ENCODE peak calls at places on chromosome 22, in seven cellular contexts. One of them, this sample, is unnamed.
A peak's percentile ranks its signal among the peaks of the same experiment; 100 is the strongest.

GRCh38 chr22:38460367-38460952 is 5.5 kb upstream of the KCNJ4 start:
- DNase-seq in colonic mucosa: no peak
- DNase-seq in tibial artery: no peak
- DNase-seq in HCT116: no peak
- DNase-seq in SJSA1: no peak
- DNase-seq in mammary epithelial cell: no peak
- DNase-seq in RWPE1: no peak
- DNase-seq in this sample: no peak

GRCh38 chr22:49565516-49565855 is 262.2 kb downstream of the BRD1 start:
- DNase-seq in colonic mucosa: no peak
- DNase-seq in tibial artery: no peak
- DNase-seq in HCT116: no peak
- DNase-seq in SJSA1: no peak
- DNase-seq in mammary epithelial cell: no peak
- DNase-seq in RWPE1: no peak
- DNase-seq in this sample: no peak

GRCh38 chr22:19359554-19360299 is 68.2 kb upstream of the CLTCL1 start:
- DNase-seq in colonic mucosa: no peak
- DNase-seq in tibial artery: no peak
- DNase-seq in HCT116: no peak
- DNase-seq in SJSA1: no peak
- DNase-seq in mammary epithelial cell: no peak
- DNase-seq in RWPE1: no peak
- DNase-seq in this sample: no peak

GRCh38 chr22:30423296-30423958 is 2.1 kb upstream of the MTFP1 start:
- DNase-seq in colonic mucosa: no peak
- DNase-seq in tibial artery: peak; percentile 83
- DNase-seq in HCT116: no peak
- DNase-seq in SJSA1: no peak
- DNase-seq in mammary epithelial cell: peak; percentile 80
- DNase-seq in RWPE1: peak; percentile 34
- DNase-seq in this sample: no peak

GRCh38 chr22:22526125-22526912 is 6.2 kb upstream of the ZNF280A start:
- DNase-seq in colonic mucosa: no peak
- DNase-seq in tibial artery: no peak
- DNase-seq in HCT116: no peak
- DNase-seq in SJSA1: no peak
- DNase-seq in mammary epithelial cell: no peak
- DNase-seq in RWPE1: no peak
- DNase-seq in this sample: no peak

GRCh38 chr22:37898441-37899181 is 7.5 kb upstream of the MICALL1 start:
- DNase-seq in colonic mucosa: no peak
- DNase-seq in tibial artery: no peak
- DNase-seq in HCT116: no peak
- DNase-seq in SJSA1: peak; percentile 55
- DNase-seq in mammary epithelial cell: peak; percentile 95
- DNase-seq in RWPE1: peak; percentile 61
- DNase-seq in this sample: peak; percentile 21

GRCh38 chr22:21902296-21903087 is 35.0 kb upstream of the MAPK1 start:
- DNase-seq in colonic mucosa: no peak
- DNase-seq in tibial artery: no peak
- DNase-seq in HCT116: no peak
- DNase-seq in SJSA1: no peak
- DNase-seq in mammary epithelial cell: no peak
- DNase-seq in RWPE1: no peak
- DNase-seq in this sample: no peak

GRCh38 chr22:19868773-19869471 is 14.2 kb upstream of the GNB1L start:
- DNase-seq in colonic mucosa: peak; percentile 67
- DNase-seq in tibial artery: peak; percentile 62
- DNase-seq in HCT116: no peak
- DNase-seq in SJSA1: no peak
- DNase-seq in mammary epithelial cell: peak; percentile 70
- DNase-seq in RWPE1: no peak
- DNase-seq in this sample: peak; percentile 45

GRCh38 chr22:26777402-26777801 is 120.0 kb downstream of the MIAT start:
- DNase-seq in colonic mucosa: no peak
- DNase-seq in tibial artery: no peak
- DNase-seq in HCT116: no peak
- DNase-seq in SJSA1: peak; percentile 80
- DNase-seq in mammary epithelial cell: no peak
- DNase-seq in RWPE1: no peak
- DNase-seq in this sample: no peak

GRCh38 chr22:30602049-30602448 is 4.9 kb upstream of the TCN2 start:
- DNase-seq in colonic mucosa: peak; percentile 32
- DNase-seq in tibial artery: no peak
- DNase-seq in HCT116: peak; percentile 53
- DNase-seq in SJSA1: no peak
- DNase-seq in mammary epithelial cell: peak; percentile 41
- DNase-seq in RWPE1: no peak
- DNase-seq in this sample: no peak

GRCh38 chr22:19718255-19719054 is 4.2 kb downstream of the SEPTIN5 start:
- DNase-seq in colonic mucosa: no peak
- DNase-seq in tibial artery: no peak
- DNase-seq in HCT116: no peak
- DNase-seq in SJSA1: no peak
- DNase-seq in mammary epithelial cell: no peak
- DNase-seq in RWPE1: no peak
- DNase-seq in this sample: no peak

GRCh38 chr22:36280379-36280778 is 27.4 kb downstream of the APOL1 start:
- DNase-seq in colonic mucosa: no peak
- DNase-seq in tibial artery: peak; percentile 65
- DNase-seq in HCT116: no peak
- DNase-seq in SJSA1: no peak
- DNase-seq in mammary epithelial cell: no peak
- DNase-seq in RWPE1: no peak
- DNase-seq in this sample: no peak

GRCh38 chr22:36274547-36274946 is 21.6 kb downstream of the APOL1 start:
- DNase-seq in colonic mucosa: no peak
- DNase-seq in tibial artery: no peak
- DNase-seq in HCT116: no peak
- DNase-seq in SJSA1: no peak
- DNase-seq in mammary epithelial cell: no peak
- DNase-seq in RWPE1: no peak
- DNase-seq in this sample: no peak

GRCh38 chr22:36279219-36279666 is 26.3 kb downstream of the APOL1 start:
- DNase-seq in colonic mucosa: no peak
- DNase-seq in tibial artery: no peak
- DNase-seq in HCT116: no peak
- DNase-seq in SJSA1: no peak
- DNase-seq in mammary epithelial cell: no peak
- DNase-seq in RWPE1: no peak
- DNase-seq in this sample: no peak

GRCh38 chr22:36281726-36282077 is 28.8 kb downstream of the APOL1 start:
- DNase-seq in colonic mucosa: no peak
- DNase-seq in tibial artery: peak; percentile 65
- DNase-seq in HCT116: no peak
- DNase-seq in SJSA1: no peak
- DNase-seq in mammary epithelial cell: no peak
- DNase-seq in RWPE1: no peak
- DNase-seq in this sample: no peak

DNA sequence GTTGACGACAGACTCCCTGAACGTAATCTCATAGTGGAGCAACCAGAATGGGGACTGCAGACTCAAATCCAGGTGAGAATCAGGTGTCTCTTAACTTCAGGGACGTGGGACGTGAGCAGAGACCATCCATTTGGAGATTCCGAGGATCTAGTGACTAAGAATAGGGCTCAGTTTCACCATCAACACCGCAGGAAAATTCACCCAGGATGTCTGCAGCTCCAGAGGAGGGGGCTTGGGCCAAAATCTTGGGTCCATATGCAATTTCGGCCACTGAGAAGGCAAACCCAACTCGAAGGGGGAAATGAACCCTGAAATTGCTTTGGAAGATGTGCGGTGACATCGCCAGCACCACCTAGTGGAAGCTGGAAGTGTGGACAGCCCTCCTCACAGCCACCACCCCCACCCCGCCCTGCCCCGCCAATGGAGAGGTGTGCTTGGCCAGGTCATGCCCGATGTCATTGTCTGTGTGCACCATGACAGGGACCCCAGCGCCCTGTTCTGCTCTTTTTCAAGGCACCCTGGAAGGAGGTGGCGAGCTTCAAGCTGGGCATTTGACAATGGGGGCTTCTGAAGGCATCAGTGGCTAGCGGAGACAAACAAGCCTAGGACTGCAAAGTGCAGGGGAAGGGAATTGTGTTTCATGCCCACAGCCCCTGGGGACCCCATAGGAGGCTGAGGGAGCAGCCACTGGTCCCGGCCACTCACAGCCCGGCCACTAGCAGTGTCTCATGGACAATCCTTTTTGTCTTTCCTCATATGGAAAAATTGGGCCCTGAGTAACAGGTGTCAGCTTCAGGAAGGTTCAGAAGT is 24.8 kb downstream of the APOL1 start:
- DNase-seq in colonic mucosa: peak; percentile 63
- DNase-seq in tibial artery: peak; percentile 77
- DNase-seq in HCT116: peak; percentile 40
- DNase-seq in SJSA1: peak; percentile 62
- DNase-seq in mammary epithelial cell: peak; percentile 39
- DNase-seq in RWPE1: peak; percentile 64
- DNase-seq in this sample: no peak
- H3K27ac ChIP-seq in colonic mucosa: no peak overlapping the region
- H3K27ac ChIP-seq in tibial artery: peak overlapping the region; percentile 11
- H3K27ac ChIP-seq in HCT116: no peak overlapping the region
- H3K27ac ChIP-seq in SJSA1: no peak overlapping the region
- H3K27ac ChIP-seq in mammary epithelial cell: no peak overlapping the region
- H3K27ac ChIP-seq in RWPE1: peak overlapping the region; percentile 51
- H3K27ac ChIP-seq in this sample: no peak overlapping the region

DNA sequence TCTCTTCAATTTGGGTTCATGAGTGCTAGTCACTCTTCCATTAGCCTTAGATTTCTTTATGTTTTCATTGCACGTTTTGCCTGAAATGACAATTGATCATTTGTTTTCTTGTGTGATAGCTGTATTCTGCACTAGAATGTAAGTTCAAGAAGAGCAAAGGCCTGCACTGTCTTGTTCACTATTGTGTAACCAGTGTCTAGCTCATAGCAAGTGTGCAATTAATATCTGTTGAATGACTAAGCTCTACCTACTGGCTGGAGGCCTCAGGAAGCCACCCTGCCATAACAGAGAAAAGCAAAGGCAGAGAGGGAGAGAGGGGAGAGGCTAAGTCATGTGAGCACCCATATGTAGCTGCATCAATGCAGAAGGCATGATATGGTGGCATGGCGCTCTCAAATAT is 292.8 kb upstream of the SYN3 start:
- DNase-seq in colonic mucosa: no peak
- DNase-seq in tibial artery: no peak
- DNase-seq in HCT116: no peak
- DNase-seq in SJSA1: no peak
- DNase-seq in mammary epithelial cell: peak; percentile 80
- DNase-seq in RWPE1: no peak
- DNase-seq in this sample: no peak
- H3K27ac ChIP-seq in colonic mucosa: no peak overlapping the region
- H3K27ac ChIP-seq in tibial artery: no peak overlapping the region
- H3K27ac ChIP-seq in HCT116: no peak overlapping the region
- H3K27ac ChIP-seq in SJSA1: no peak overlapping the region
- H3K27ac ChIP-seq in mammary epithelial cell: no peak overlapping the region
- H3K27ac ChIP-seq in RWPE1: no peak overlapping the region
- H3K27ac ChIP-seq in this sample: no peak overlapping the region

GRCh38 chr22:32829451-32829851 is 27.9 kb downstream of the TIMP3 start:
- DNase-seq in colonic mucosa: no peak
- DNase-seq in tibial artery: peak; percentile 60
- DNase-seq in HCT116: no peak
- DNase-seq in SJSA1: no peak
- DNase-seq in mammary epithelial cell: no peak
- DNase-seq in RWPE1: no peak
- DNase-seq in this sample: peak; percentile 50

GRCh38 chr22:32828561-32828960 is 27.1 kb downstream of the TIMP3 start:
- DNase-seq in colonic mucosa: no peak
- DNase-seq in tibial artery: peak; percentile 64
- DNase-seq in HCT116: no peak
- DNase-seq in SJSA1: no peak
- DNase-seq in mammary epithelial cell: no peak
- DNase-seq in RWPE1: no peak
- DNase-seq in this sample: no peak

GRCh38 chr22:32831571-32831970 is 30.1 kb downstream of the TIMP3 start:
- DNase-seq in colonic mucosa: no peak
- DNase-seq in tibial artery: peak; percentile 17
- DNase-seq in HCT116: no peak
- DNase-seq in SJSA1: no peak
- DNase-seq in mammary epithelial cell: no peak
- DNase-seq in RWPE1: no peak
- DNase-seq in this sample: no peak

GRCh38 chr22:32830957-32831356 is 29.5 kb downstream of the TIMP3 start:
- DNase-seq in colonic mucosa: no peak
- DNase-seq in tibial artery: peak; percentile 19
- DNase-seq in HCT116: no peak
- DNase-seq in SJSA1: no peak
- DNase-seq in mammary epithelial cell: no peak
- DNase-seq in RWPE1: no peak
- DNase-seq in this sample: no peak

DNA sequence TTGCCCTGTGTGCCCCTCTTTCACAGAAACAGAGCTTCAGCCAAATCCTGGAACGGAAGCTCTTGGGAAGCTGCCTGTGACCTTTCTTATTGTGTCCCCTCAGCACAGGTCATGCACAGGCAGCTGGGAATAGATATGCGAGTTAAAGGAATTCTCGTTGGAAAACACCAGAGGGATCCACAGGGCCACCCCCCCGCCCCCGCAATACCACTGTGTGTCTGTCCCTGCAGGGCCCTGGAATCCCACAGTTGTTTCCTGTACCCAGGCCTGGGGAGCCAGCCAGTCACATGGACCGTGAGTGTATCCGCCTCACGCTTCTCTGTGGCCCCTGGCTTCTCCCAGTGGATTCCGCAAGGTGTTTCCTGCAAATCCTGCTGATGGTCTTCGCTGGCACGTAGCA is 29.0 kb downstream of the TIMP3 start:
- DNase-seq in colonic mucosa: no peak
- DNase-seq in tibial artery: peak; percentile 66
- DNase-seq in HCT116: no peak
- DNase-seq in SJSA1: no peak
- DNase-seq in mammary epithelial cell: no peak
- DNase-seq in RWPE1: no peak
- DNase-seq in this sample: no peak
- H3K27ac ChIP-seq in colonic mucosa: no peak overlapping the region
- H3K27ac ChIP-seq in tibial artery: peak overlapping the region; percentile 29
- H3K27ac ChIP-seq in HCT116: no peak overlapping the region
- H3K27ac ChIP-seq in SJSA1: no peak overlapping the region
- H3K27ac ChIP-seq in mammary epithelial cell: no peak overlapping the region
- H3K27ac ChIP-seq in RWPE1: no peak overlapping the region
- H3K27ac ChIP-seq in this sample: no peak overlapping the region

GRCh38 chr22:25402501-25403283 is 161.8 kb upstream of the GRK3 start:
- DNase-seq in colonic mucosa: peak; percentile 50
- DNase-seq in tibial artery: peak; percentile 68
- DNase-seq in HCT116: no peak
- DNase-seq in SJSA1: peak; percentile 63
- DNase-seq in mammary epithelial cell: peak; percentile 34
- DNase-seq in RWPE1: peak; percentile 25
- DNase-seq in this sample: no peak

GRCh38 chr22:25403284-25403606 is 161.2 kb upstream of the GRK3 start:
- DNase-seq in colonic mucosa: no peak
- DNase-seq in tibial artery: peak; percentile 53
- DNase-seq in HCT116: no peak
- DNase-seq in SJSA1: no peak
- DNase-seq in mammary epithelial cell: no peak
- DNase-seq in RWPE1: no peak
- DNase-seq in this sample: no peak

GRCh38 chr22:25404923-25405853 is 159.3 kb upstream of the GRK3 start:
- DNase-seq in colonic mucosa: peak; percentile 83
- DNase-seq in tibial artery: peak; percentile 88
- DNase-seq in HCT116: no peak
- DNase-seq in SJSA1: peak; percentile 49
- DNase-seq in mammary epithelial cell: peak; percentile 58
- DNase-seq in RWPE1: peak; percentile 49
- DNase-seq in this sample: peak; percentile 53

GRCh38 chr22:25404556-25404922 is 159.9 kb upstream of the GRK3 start:
- DNase-seq in colonic mucosa: no peak
- DNase-seq in tibial artery: no peak
- DNase-seq in HCT116: no peak
- DNase-seq in SJSA1: no peak
- DNase-seq in mammary epithelial cell: peak; percentile 12
- DNase-seq in RWPE1: no peak
- DNase-seq in this sample: no peak

GRCh38 chr22:25403752-25404471 is 160.6 kb upstream of the GRK3 start:
- DNase-seq in colonic mucosa: peak; percentile 47
- DNase-seq in tibial artery: no peak
- DNase-seq in HCT116: no peak
- DNase-seq in SJSA1: peak; percentile 72
- DNase-seq in mammary epithelial cell: peak; percentile 21
- DNase-seq in RWPE1: peak; percentile 24
- DNase-seq in this sample: no peak
- H3K27ac ChIP-seq in colonic mucosa: peak overlapping the region; percentile 60
- H3K27ac ChIP-seq in tibial artery: peak overlapping the region; percentile 83
- H3K27ac ChIP-seq in HCT116: peak overlapping the region; percentile 73
- H3K27ac ChIP-seq in SJSA1: peak overlapping the region; percentile 80
- H3K27ac ChIP-seq in mammary epithelial cell: no peak overlapping the region
- H3K27ac ChIP-seq in RWPE1: peak overlapping the region; percentile 91
- H3K27ac ChIP-seq in this sample: no peak overlapping the region